ENCODE peak calls at places on chromosomes 13 and 19, in nine cellular contexts. U is NT2/D1, Q is BE2C, V is right atrium auricular region, I is right lobe of liver, Y is mesendoderm, F is body of pancreas, Z is mammary epithelial cell, E is left lung. X is an unnamed sample. For H3K4me1, the result is how much of the 10 kb centered on the place peaks cover.

GRCh38 chr13:34201050-34201913 is 383.3 kb downstream of the RFC3 start:
- DNase-seq in Y (no peak), F (peak), V (no peak), U (no peak), Z (no peak), I (no peak), Q (no peak), E (no peak), X (no peak)

GRCh38 chr13:75458696-75459422 is 23.1 kb downstream of the TBC1D4 start:
- DNase-seq in Q (peak), Z (peak), V (no peak), E (no peak), I (peak), U (no peak), Y (peak), F (peak), X (no peak)

GRCh38 chr19:51552608-51552995 is 18.5 kb upstream of the ZNF175 start:
- DNase-seq in E (no peak), F (no peak), V (no peak), U (no peak), Y (no peak), I (no peak), Z (no peak), Q (no peak), X (no peak)

GRCh38 chr13:58300974-58301681 is 669.6 kb downstream of the PCDH17 start:
- DNase-seq in Q (no peak), F (no peak), I (no peak), Y (peak), Z (no peak), U (no peak), V (no peak), E (no peak), X (no peak)

GRCh38 chr19:55750715-55751114 is 8.2 kb upstream of the RFPL4A start:
- DNase-seq in V (no peak), U (no peak), F (no peak), Z (no peak), E (no peak), I (no peak), Y (no peak), Q (no peak), X (no peak)

GRCh38 chr19:14450168-14450874 is 17.2 kb downstream of the PKN1 start:
- DNase-seq in V (no peak), F (no peak), I (no peak), Z (no peak), E (no peak), Y (peak), Q (peak), U (peak), X (no peak)

GRCh38 chr13:26847281-26847680 is 86.7 kb upstream of the GPR12 start:
- DNase-seq in U (peak), Z (no peak), V (no peak), I (no peak), Y (peak), E (no peak), F (no peak), Q (no peak), X (no peak)

GRCh38 chr13:36090592-36090991 is 40.6 kb downstream of the DCLK1 start:
- DNase-seq in I (no peak), Y (peak), E (no peak), Q (no peak), Z (no peak), F (no peak), V (no peak), U (no peak), X (no peak)

GRCh38 chr19:15633122-15633521 is 7.6 kb upstream of the CYP4F3 start:
- DNase-seq in E (no peak), I (no peak), Q (no peak), F (no peak), V (no peak), Z (no peak), U (no peak), Y (no peak), X (no peak)

GRCh38 chr13:25165664-25166063 is 6.4 kb downstream of the AMER2 start:
- DNase-seq in I (no peak), U (no peak), Q (no peak), Y (peak), E (no peak), V (no peak), F (no peak), Z (no peak), X (no peak)

GRCh38 chr13:26628706-26629105 is 71.2 kb downstream of the WASF3 start:
- DNase-seq in V (no peak), U (peak), E (no peak), I (no peak), Y (peak), Z (peak), Q (no peak), F (no peak), X (no peak)

GRCh38 chr13:91375119-91375729 is 23.2 kb upstream of the GPC5 start:
- DNase-seq in F (no peak), Z (no peak), Y (peak), Q (peak), E (no peak), V (no peak), U (no peak), I (no peak), X (no peak)

GRCh38 chr13:30755678-30756077 is 20.3 kb downstream of the ALOX5AP start:
- DNase-seq in E (no peak), Q (no peak), I (no peak), F (no peak), U (no peak), V (no peak), Y (no peak), Z (no peak), X (no peak)

GRCh38 chr19:36089847-36090246 is 21.1 kb upstream of the OVOL3 start:
- DNase-seq in Y (no peak), V (no peak), Z (no peak), F (no peak), Q (no peak), I (no peak), U (no peak), E (no peak), X (no peak)
- H3K4me1 ChIP-seq in Y (under half), V (under half), Z (under half), F (under half), Q (under half), I (under half), U (under half), E (under half), X (under half)

GRCh38 chr19:7922841-7923205 is 2.7 kb downstream of the SNAPC2 start:
- DNase-seq in I (no peak), F (no peak), V (no peak), Y (no peak), E (no peak), U (no peak), Q (no peak), Z (no peak), X (no peak)

GRCh38 chr19:7924651-7925170 is 1.2 kb downstream of the CTXN1 start:
- DNase-seq in I (peak), U (no peak), E (no peak), Y (no peak), F (no peak), V (no peak), Q (no peak), Z (no peak), X (no peak)

GRCh38 chr19:7921955-7922840 is 2.1 kb downstream of the SNAPC2 start:
- DNase-seq in Y (no peak), U (no peak), Q (no peak), Z (no peak), F (no peak), E (no peak), I (peak), V (no peak), X (no peak)

GRCh38 chr19:7924241-7924640 is 1.7 kb downstream of the CTXN1 start:
- DNase-seq in U (no peak), Y (no peak), Q (no peak), I (no peak), E (no peak), V (no peak), Z (no peak), F (no peak), X (no peak)

GRCh38 chr19:7923295-7924191 is 2.4 kb downstream of the CTXN1 start:
- DNase-seq in U (no peak), I (no peak), V (no peak), F (no peak), Y (no peak), Z (no peak), E (no peak), Q (no peak), X (no peak)
- H3K4me1 ChIP-seq in U (under half), I (under half), V (under half), F (half or more), Y (under half), Z (under half), E (half or more), Q (under half), X (half or more)

DNA sequence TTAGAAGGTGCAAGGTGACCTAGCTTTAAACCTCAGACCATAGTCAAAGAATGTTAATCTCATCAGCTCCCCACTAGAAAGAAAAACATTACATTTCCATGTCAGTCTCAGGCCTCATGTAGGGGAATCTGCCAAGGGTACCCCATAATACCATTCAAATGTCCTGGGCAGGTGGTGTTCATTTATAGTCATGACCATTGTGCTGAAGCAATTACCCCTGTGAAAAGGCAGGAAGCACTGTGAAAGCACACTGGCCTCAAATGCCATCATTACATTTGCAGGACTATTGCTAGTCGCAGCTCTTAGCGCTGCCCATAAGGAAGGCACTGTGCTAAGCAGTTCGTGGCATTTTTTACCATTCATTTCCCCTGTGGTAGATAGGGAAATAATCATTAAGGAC is 109.0 kb downstream of the LHFPL6 start:
- DNase-seq in Z (no peak), V (no peak), Y (no peak), E (no peak), Q (no peak), I (no peak), U (peak), F (no peak), X (no peak)
- H3K4me1 ChIP-seq in Z (under half), V (under half), Y (under half), E (under half), Q (under half), I (under half), U (under half), F (under half), X (under half)

DNA sequence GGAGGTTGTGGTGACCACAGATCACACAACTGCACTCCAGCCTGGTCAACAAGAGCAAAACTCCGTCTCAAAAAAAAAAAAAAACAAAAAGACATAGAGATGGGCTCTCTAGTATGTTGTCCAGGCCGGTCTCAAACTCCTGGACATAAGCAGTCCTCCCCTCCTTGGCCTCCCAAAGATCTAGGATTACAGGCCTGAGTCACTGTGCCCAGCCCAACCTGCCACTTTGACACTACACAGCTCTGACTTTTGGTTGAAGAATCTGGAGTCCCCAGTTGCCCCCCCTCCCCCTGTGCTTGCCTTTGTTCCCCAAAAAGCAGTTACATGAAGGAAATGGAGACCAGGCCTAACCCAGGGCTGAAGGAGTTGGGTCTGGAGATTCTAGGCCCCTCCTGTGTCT is 12.9 kb downstream of the CARM1 start:
- DNase-seq in V (no peak), E (no peak), F (peak), I (no peak), Z (no peak), Q (no peak), U (no peak), Y (no peak), X (no peak)
- H3K4me1 ChIP-seq in V (under half), E (under half), F (under half), I (under half), Z (under half), Q (under half), U (half or more), Y (under half), X (half or more)

GRCh38 chr19:343451-343931 is 1.1 kb downstream of the MIER2 start:
- DNase-seq in U (no peak), Y (no peak), I (no peak), Z (peak), E (no peak), V (no peak), F (no peak), Q (no peak), X (no peak)

GRCh38 chr19:342128-342455 is 2.5 kb downstream of the MIER2 start:
- DNase-seq in V (no peak), Y (no peak), Z (no peak), I (no peak), Q (no peak), U (no peak), E (no peak), F (no peak), X (no peak)

GRCh38 chr19:343941-344624 is 513 bp downstream of the MIER2 start:
- DNase-seq in Q (peak), F (no peak), Z (no peak), I (no peak), Y (peak), V (no peak), E (no peak), U (no peak), X (no peak)

GRCh38 chr19:341386-342127 is 3.0 kb downstream of the MIER2 start:
- DNase-seq in Q (no peak), I (no peak), V (no peak), U (no peak), F (no peak), Z (no peak), Y (no peak), E (no peak), X (no peak)

GRCh38 chr19:342801-343421 is 1.7 kb downstream of the MIER2 start:
- DNase-seq in Y (no peak), Q (no peak), V (peak), U (no peak), I (peak), Z (peak), F (peak), E (peak), X (no peak)
- H3K4me1 ChIP-seq in Y (under half), Q (under half), V (under half), U (under half), I (under half), Z (under half), F (under half), E (half or more), X (under half)

GRCh38 chr19:6739884-6740588 is 556 bp downstream of the TRIP10 start:
- DNase-seq in Z (peak), V (no peak), Q (no peak), F (peak), U (no peak), E (no peak), Y (peak), I (peak), X (no peak)

GRCh38 chr19:6737873-6738725 is 719 bp upstream of the GPR108 start:
- DNase-seq in F (peak), V (peak), Z (peak), Y (no peak), I (peak), U (no peak), E (peak), Q (peak), X (no peak)

GRCh38 chr19:6739390-6739883 is at the start of gene TRIP10:
- DNase-seq in I (peak), E (peak), V (peak), Z (peak), Q (peak), F (peak), U (no peak), Y (peak), X (peak)

GRCh38 chr19:6737284-6737872 is at the start of gene GPR108:
- DNase-seq in V (peak), Y (peak), E (peak), U (peak), F (peak), I (peak), Q (peak), Z (peak), X (peak)

GRCh38 chr19:6738726-6739389 is 622 bp upstream of the TRIP10 start:
- DNase-seq in I (peak), F (peak), Q (no peak), Z (peak), V (peak), Y (peak), U (no peak), E (no peak), X (no peak)
- H3K4me1 ChIP-seq in I (under half), F (under half), Q (under half), Z (under half), V (under half), Y (under half), U (under half), E (half or more), X (under half)

DNA sequence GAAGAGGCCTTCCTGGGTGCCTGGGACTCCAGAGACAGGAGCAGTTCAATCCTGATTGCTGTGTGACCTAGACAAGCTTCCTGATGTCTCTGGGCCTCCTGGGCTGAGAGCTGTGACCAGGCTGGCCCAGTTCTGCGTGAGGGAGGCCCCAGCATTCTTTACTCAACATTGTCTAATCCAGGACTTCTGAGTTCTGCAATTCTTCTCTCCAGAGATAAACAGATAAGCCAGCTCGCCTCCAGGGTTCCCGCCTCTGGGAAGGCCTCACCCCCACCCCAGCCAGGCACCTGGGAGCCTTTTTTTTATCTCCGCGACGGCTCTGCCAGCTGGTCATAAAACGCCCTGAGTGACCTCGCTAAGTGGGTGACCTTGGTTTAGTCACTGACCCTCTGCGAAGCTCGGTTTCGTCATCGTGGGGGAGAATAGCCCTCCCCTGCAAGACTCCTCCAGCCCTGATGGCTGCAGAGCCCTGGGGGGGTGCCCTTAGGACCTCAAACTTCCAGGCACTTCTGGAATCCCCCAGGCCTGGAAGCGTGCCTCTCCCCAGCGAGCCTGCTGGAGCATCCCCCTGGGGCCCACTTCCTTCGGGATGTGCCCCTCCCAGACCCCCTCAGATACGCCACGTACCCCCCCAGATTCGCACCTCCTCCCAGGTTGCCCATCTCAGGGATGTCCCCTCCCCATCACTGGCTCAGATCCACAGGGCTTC is 1.9 kb downstream of the SULT2B1 start:
- DNase-seq in F (peak), U (no peak), I (no peak), Q (peak), V (no peak), Y (peak), Z (peak), E (peak), X (no peak)
- H3K4me1 ChIP-seq in F (under half), U (under half), I (under half), Q (under half), V (under half), Y (under half), Z (under half), E (under half), X (half or more)

GRCh38 chr19:38664503-38665211 is 17.2 kb downstream of the ACTN4 start:
- DNase-seq in Z (no peak), Y (peak), V (no peak), Q (no peak), U (no peak), E (no peak), F (no peak), I (no peak), X (no peak)

GRCh38 chr19:38665219-38665931 is 17.9 kb downstream of the ACTN4 start:
- DNase-seq in I (no peak), Q (no peak), E (no peak), Y (no peak), F (no peak), V (no peak), Z (no peak), U (no peak), X (no peak)

GRCh38 chr19:38667552-38668205 is 20.2 kb downstream of the ACTN4 start:
- DNase-seq in I (no peak), Z (no peak), Y (no peak), F (no peak), U (no peak), V (no peak), Q (no peak), E (no peak), X (no peak)

GRCh38 chr19:38665950-38666661 is 18.7 kb downstream of the ACTN4 start:
- DNase-seq in V (peak), Q (no peak), F (peak), U (peak), E (peak), Z (no peak), I (peak), Y (peak), X (no peak)

GRCh38 chr19:38666662-38667448 is 19.4 kb downstream of the ACTN4 start:
- DNase-seq in E (no peak), V (peak), F (peak), Z (peak), Y (peak), Q (no peak), I (no peak), U (peak), X (no peak)
- H3K4me1 ChIP-seq in E (half or more), V (under half), F (half or more), Z (half or more), Y (half or more), Q (under half), I (half or more), U (under half), X (half or more)

DNA sequence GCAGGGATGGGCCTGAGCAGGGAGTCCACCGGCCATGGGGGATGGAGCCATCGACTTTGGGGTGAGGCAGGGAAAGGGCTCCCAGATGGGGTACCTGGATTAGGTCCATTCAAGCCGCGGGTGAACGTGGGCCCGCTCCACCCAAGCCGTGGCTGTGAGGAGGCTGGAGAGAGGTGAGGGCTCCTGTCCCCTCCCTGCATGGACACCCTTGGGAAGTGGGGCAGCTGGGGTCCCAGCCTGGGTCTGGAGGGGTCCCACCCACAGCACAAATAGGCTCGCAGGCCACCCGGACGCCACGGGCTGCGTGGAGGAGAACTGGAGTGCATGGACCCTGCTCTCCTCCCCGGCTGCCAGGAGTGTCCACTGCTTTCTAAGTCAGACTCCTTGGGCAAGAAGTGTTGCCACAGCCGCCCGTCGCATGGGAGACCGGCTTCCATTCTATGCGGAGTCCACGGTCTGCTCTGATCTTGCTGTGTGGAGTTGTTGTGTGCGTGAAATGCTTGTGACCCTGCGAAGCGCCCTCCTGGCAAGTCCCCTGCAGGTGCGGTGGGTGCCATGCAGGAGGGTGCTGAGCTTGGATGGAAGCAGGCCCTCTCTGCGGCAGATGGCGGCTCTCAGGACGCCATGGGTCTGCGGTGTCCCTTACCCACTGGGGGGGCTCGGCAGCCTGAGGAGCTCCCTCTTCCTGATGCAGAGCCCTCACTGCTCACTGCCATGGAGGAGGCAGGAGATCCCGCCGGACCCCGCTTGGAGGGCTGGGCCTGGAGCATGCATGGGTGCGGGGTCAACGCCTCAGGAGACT is 2.0 kb downstream of the DAZAP1 start:
- DNase-seq in U (no peak), I (no peak), E (no peak), F (no peak), V (no peak), Q (no peak), Z (no peak), Y (no peak), X (no peak)
- H3K4me1 ChIP-seq in U (under half), I (under half), E (half or more), F (half or more), V (under half), Q (under half), Z (under half), Y (under half), X (half or more)

DNA sequence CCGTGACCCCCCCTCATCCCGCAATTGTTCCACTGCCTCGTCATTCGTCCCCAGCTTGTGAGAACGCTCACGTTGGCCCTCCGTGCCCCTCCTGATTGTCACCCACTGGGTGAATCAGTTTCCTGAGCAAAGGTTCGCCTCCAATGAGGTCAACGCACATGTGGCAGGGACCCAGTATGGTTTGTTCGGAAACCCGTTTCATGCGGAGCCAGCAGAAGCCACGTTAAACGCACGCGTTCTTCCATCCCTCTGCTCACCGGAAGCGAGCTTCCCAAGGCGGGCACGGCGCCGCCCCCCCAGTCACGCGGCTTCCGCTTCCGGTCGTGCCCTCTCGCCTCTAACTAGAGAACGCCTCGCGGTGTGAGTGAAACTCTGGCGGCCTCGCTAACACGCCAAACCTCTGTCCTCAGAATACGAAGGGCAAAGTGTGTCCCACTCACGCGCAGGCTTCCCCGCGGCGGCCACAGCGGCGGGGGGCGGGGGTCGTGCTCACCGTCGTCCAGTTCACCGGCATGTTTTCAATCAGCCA is 18.0 kb upstream of the CFAP97D2 start:
- DNase-seq in Q (no peak), E (no peak), U (no peak), Y (no peak), I (no peak), Z (no peak), V (no peak), F (no peak), X (no peak)
- H3K4me1 ChIP-seq in Q (under half), E (under half), U (under half), Y (under half), I (under half), Z (under half), V (under half), F (under half), X (under half)